ENCODE peak calls at places on chromosomes 7 and 10, in nine cellular contexts. One of them, this sample, is unnamed.

GRCh38 chr7:42700376-42701327 is 211.2 kb downstream of the C7orf25 start:
- DNase-seq in fibroblast of lung: no peak
- DNase-seq in nephron progenitor cell: no peak
- DNase-seq in GM12865: no peak
- DNase-seq in endothelial cell: no peak
- DNase-seq in Peyer's patch: no peak
- DNase-seq in hepatocyte: no peak
- DNase-seq in cardiac fibroblast: no peak
- DNase-seq in thoracic aorta: no peak
- DNase-seq in this sample: no peak

GRCh38 chr7:34135924-34136323 is 230.6 kb downstream of the BMPER start:
- DNase-seq in GM12865: no peak
- DNase-seq in nephron progenitor cell: no peak
- DNase-seq in cardiac fibroblast: no peak
- DNase-seq in thoracic aorta: no peak
- DNase-seq in Peyer's patch: no peak
- DNase-seq in hepatocyte: no peak
- DNase-seq in endothelial cell: no peak
- DNase-seq in fibroblast of lung: no peak
- DNase-seq in this sample: no peak

GRCh38 chr7:128266891-128267839 is 26.1 kb downstream of the LEP start:
- DNase-seq in cardiac fibroblast: peak
- DNase-seq in fibroblast of lung: peak
- DNase-seq in thoracic aorta: no peak
- DNase-seq in nephron progenitor cell: peak
- DNase-seq in GM12865: no peak
- DNase-seq in endothelial cell: peak
- DNase-seq in hepatocyte: peak
- DNase-seq in Peyer's patch: no peak
- DNase-seq in this sample: peak

GRCh38 chr7:151890355-151891004 is 13.6 kb upstream of the PRKAG2 start:
- DNase-seq in Peyer's patch: no peak
- DNase-seq in GM12865: no peak
- DNase-seq in endothelial cell: no peak
- DNase-seq in nephron progenitor cell: no peak
- DNase-seq in fibroblast of lung: no peak
- DNase-seq in thoracic aorta: no peak
- DNase-seq in hepatocyte: no peak
- DNase-seq in cardiac fibroblast: no peak
- DNase-seq in this sample: no peak

GRCh38 chr7:129285195-129285594 is 60.4 kb downstream of the AHCYL2 start:
- DNase-seq in endothelial cell: no peak
- DNase-seq in nephron progenitor cell: no peak
- DNase-seq in cardiac fibroblast: no peak
- DNase-seq in thoracic aorta: no peak
- DNase-seq in hepatocyte: no peak
- DNase-seq in GM12865: no peak
- DNase-seq in Peyer's patch: no peak
- DNase-seq in fibroblast of lung: no peak
- DNase-seq in this sample: no peak

GRCh38 chr10:119243478-119243877 is 36.1 kb downstream of the GRK5 start:
- DNase-seq in cardiac fibroblast: no peak
- DNase-seq in nephron progenitor cell: no peak
- DNase-seq in fibroblast of lung: no peak
- DNase-seq in GM12865: no peak
- DNase-seq in endothelial cell: no peak
- DNase-seq in thoracic aorta: no peak
- DNase-seq in Peyer's patch: no peak
- DNase-seq in hepatocyte: no peak
- DNase-seq in this sample: no peak

GRCh38 chr10:35420044-35420443 is 83.7 kb downstream of the CCNY start:
- DNase-seq in thoracic aorta: no peak
- DNase-seq in fibroblast of lung: peak
- DNase-seq in GM12865: no peak
- DNase-seq in nephron progenitor cell: no peak
- DNase-seq in endothelial cell: no peak
- DNase-seq in hepatocyte: no peak
- DNase-seq in cardiac fibroblast: peak
- DNase-seq in Peyer's patch: no peak
- DNase-seq in this sample: no peak

GRCh38 chr7:47691974-47692373 is 110.1 kb upstream of the TNS3 start:
- DNase-seq in thoracic aorta: no peak
- DNase-seq in endothelial cell: no peak
- DNase-seq in Peyer's patch: no peak
- DNase-seq in hepatocyte: no peak
- DNase-seq in cardiac fibroblast: no peak
- DNase-seq in nephron progenitor cell: no peak
- DNase-seq in fibroblast of lung: no peak
- DNase-seq in GM12865: no peak
- DNase-seq in this sample: no peak

GRCh38 chr10:77619964-77620703 is 17.5 kb downstream of the KCNMA1 start:
- DNase-seq in fibroblast of lung: no peak
- DNase-seq in cardiac fibroblast: no peak
- DNase-seq in hepatocyte: no peak
- DNase-seq in thoracic aorta: no peak
- DNase-seq in Peyer's patch: no peak
- DNase-seq in nephron progenitor cell: no peak
- DNase-seq in endothelial cell: no peak
- DNase-seq in GM12865: no peak
- DNase-seq in this sample: no peak

GRCh38 chr7:53656881-53657280 is 621.4 kb downstream of the POM121L12 start:
- DNase-seq in nephron progenitor cell: no peak
- DNase-seq in GM12865: no peak
- DNase-seq in fibroblast of lung: peak
- DNase-seq in endothelial cell: no peak
- DNase-seq in Peyer's patch: no peak
- DNase-seq in thoracic aorta: no peak
- DNase-seq in hepatocyte: no peak
- DNase-seq in cardiac fibroblast: no peak
- DNase-seq in this sample: no peak

GRCh38 chr10:45380903-45381610 is 7.0 kb downstream of the ALOX5 start:
- DNase-seq in GM12865: no peak
- DNase-seq in Peyer's patch: no peak
- DNase-seq in endothelial cell: no peak
- DNase-seq in cardiac fibroblast: peak
- DNase-seq in nephron progenitor cell: no peak
- DNase-seq in fibroblast of lung: no peak
- DNase-seq in hepatocyte: no peak
- DNase-seq in thoracic aorta: no peak
- DNase-seq in this sample: no peak

GRCh38 chr7:116582806-116583444 is 58.1 kb downstream of the CAV1 start:
- DNase-seq in cardiac fibroblast: peak
- DNase-seq in hepatocyte: no peak
- DNase-seq in endothelial cell: no peak
- DNase-seq in Peyer's patch: no peak
- DNase-seq in fibroblast of lung: peak
- DNase-seq in thoracic aorta: no peak
- DNase-seq in nephron progenitor cell: no peak
- DNase-seq in GM12865: peak
- DNase-seq in this sample: no peak
- TF ChIP-seq CTCF in cardiac fibroblast: no peak
- TF ChIP-seq CTCF in hepatocyte: no peak
- TF ChIP-seq CTCF in endothelial cell: no peak
- TF ChIP-seq CTCF in Peyer's patch: no peak
- TF ChIP-seq CTCF in fibroblast of lung: no peak
- TF ChIP-seq CTCF in thoracic aorta: no peak
- TF ChIP-seq CTCF in nephron progenitor cell: no peak
- TF ChIP-seq CTCF in GM12865: no peak
- TF ChIP-seq CTCF in this sample: no peak

GRCh38 chr10:61272781-61273180 is 180.4 kb downstream of the TMEM26 start:
- DNase-seq in thoracic aorta: no peak
- DNase-seq in endothelial cell: no peak
- DNase-seq in hepatocyte: no peak
- DNase-seq in cardiac fibroblast: peak
- DNase-seq in nephron progenitor cell: no peak
- DNase-seq in GM12865: no peak
- DNase-seq in fibroblast of lung: no peak
- DNase-seq in Peyer's patch: no peak
- DNase-seq in this sample: no peak

DNA sequence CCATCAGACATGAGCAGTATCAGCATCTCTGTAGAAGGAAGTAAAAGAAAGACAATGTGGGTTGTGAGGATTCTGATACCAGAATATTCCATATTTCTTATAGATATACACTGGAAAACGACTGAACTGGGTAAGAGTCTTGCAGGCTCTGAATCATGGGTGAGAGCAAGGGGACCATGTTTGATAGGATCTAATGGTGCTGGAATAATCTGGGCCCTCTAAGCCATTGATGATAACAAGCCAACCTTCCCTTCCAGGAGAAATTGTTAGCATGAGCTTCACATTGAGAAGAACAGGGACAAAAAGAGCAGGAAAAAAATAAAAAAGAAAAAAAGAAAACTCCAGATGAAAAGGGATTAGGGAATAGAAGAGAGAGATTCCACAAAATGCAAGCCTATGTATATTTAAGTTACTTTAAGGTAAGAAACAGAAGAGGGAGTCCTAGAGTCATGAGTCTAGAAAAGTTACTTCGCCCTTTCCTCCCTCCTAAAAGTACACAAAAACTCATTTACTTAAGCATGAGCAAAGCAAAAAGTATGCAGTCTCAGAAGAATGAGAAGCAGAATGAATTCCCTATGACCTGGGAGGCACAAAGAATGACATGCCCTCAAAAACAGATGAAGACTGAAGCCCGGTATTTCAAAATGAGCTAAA is 181.9 kb downstream of the TMEM26 start:
- DNase-seq in nephron progenitor cell: no peak
- DNase-seq in GM12865: no peak
- DNase-seq in cardiac fibroblast: peak
- DNase-seq in thoracic aorta: no peak
- DNase-seq in endothelial cell: no peak
- DNase-seq in hepatocyte: peak
- DNase-seq in Peyer's patch: no peak
- DNase-seq in fibroblast of lung: peak
- DNase-seq in this sample: no peak
- TF ChIP-seq CTCF in nephron progenitor cell: no peak
- TF ChIP-seq CTCF in GM12865: no peak
- TF ChIP-seq CTCF in cardiac fibroblast: peak
- TF ChIP-seq CTCF in thoracic aorta: no peak
- TF ChIP-seq CTCF in endothelial cell: no peak
- TF ChIP-seq CTCF in hepatocyte: peak
- TF ChIP-seq CTCF in Peyer's patch: no peak
- TF ChIP-seq CTCF in fibroblast of lung: peak
- TF ChIP-seq CTCF in this sample: no peak

GRCh38 chr7:46150202-46150601 is 229.1 kb upstream of the IGFBP3 start:
- DNase-seq in nephron progenitor cell: no peak
- DNase-seq in fibroblast of lung: no peak
- DNase-seq in Peyer's patch: no peak
- DNase-seq in hepatocyte: no peak
- DNase-seq in cardiac fibroblast: no peak
- DNase-seq in GM12865: no peak
- DNase-seq in endothelial cell: no peak
- DNase-seq in thoracic aorta: no peak
- DNase-seq in this sample: no peak

GRCh38 chr7:46147871-46148270 is 226.8 kb upstream of the IGFBP3 start:
- DNase-seq in fibroblast of lung: peak
- DNase-seq in thoracic aorta: no peak
- DNase-seq in nephron progenitor cell: no peak
- DNase-seq in cardiac fibroblast: no peak
- DNase-seq in endothelial cell: no peak
- DNase-seq in Peyer's patch: no peak
- DNase-seq in GM12865: no peak
- DNase-seq in hepatocyte: no peak
- DNase-seq in this sample: no peak

GRCh38 chr7:46145412-46145811 is 224.3 kb upstream of the IGFBP3 start:
- DNase-seq in fibroblast of lung: peak
- DNase-seq in cardiac fibroblast: peak
- DNase-seq in endothelial cell: no peak
- DNase-seq in hepatocyte: peak
- DNase-seq in Peyer's patch: no peak
- DNase-seq in GM12865: no peak
- DNase-seq in thoracic aorta: no peak
- DNase-seq in nephron progenitor cell: no peak
- DNase-seq in this sample: peak

GRCh38 chr7:46143949-46144917 is 223.2 kb upstream of the IGFBP3 start:
- DNase-seq in endothelial cell: no peak
- DNase-seq in Peyer's patch: no peak
- DNase-seq in hepatocyte: no peak
- DNase-seq in thoracic aorta: no peak
- DNase-seq in cardiac fibroblast: peak
- DNase-seq in nephron progenitor cell: no peak
- DNase-seq in GM12865: peak
- DNase-seq in fibroblast of lung: no peak
- DNase-seq in this sample: no peak

DNA sequence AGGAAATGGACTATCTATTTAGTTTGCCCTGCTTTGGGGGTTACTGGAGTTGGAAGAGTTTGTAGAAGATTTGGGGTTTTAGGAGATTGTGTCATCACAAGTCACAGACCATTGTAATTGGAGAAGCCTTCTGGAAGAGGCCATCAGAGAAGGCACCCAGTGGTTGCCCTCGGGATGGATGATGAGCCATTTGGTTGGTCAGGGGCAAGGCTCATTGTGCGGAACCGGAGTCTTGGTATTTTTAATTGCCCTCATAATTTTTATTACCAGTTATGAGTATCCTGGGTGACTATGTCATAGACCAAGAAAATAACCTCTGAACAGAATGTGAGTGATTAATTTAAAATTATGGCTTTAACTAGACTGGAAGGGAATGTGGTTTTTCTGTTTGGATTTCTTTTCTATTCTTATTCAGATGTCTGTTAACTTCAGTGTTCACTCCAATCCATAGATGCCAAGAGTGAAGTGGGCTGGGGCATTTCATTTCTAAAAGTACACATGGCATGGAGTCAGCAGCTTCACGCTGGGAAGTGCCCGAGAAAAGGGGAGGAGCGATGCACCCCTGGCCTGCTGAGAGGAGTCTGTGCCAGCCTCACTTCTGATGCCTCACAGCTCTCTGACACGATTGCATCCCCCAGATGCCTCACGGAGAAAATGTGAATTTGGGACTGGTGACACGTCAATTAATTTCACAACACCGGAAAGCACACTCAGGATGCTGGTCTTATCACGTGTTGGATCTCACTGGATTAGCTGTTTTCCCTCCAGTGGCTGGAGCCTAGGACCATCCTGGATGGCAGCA is 225.6 kb upstream of the IGFBP3 start:
- DNase-seq in GM12865: no peak
- DNase-seq in nephron progenitor cell: no peak
- DNase-seq in cardiac fibroblast: peak
- DNase-seq in endothelial cell: no peak
- DNase-seq in fibroblast of lung: peak
- DNase-seq in hepatocyte: no peak
- DNase-seq in Peyer's patch: no peak
- DNase-seq in thoracic aorta: peak
- DNase-seq in this sample: no peak
- TF ChIP-seq CTCF in GM12865: no peak
- TF ChIP-seq CTCF in nephron progenitor cell: no peak
- TF ChIP-seq CTCF in cardiac fibroblast: no peak
- TF ChIP-seq CTCF in endothelial cell: no peak
- TF ChIP-seq CTCF in fibroblast of lung: no peak
- TF ChIP-seq CTCF in hepatocyte: no peak
- TF ChIP-seq CTCF in Peyer's patch: no peak
- TF ChIP-seq CTCF in thoracic aorta: no peak
- TF ChIP-seq CTCF in this sample: no peak

GRCh38 chr7:90459888-90460287 is 9.6 kb upstream of the PTTG1IP2 start:
- DNase-seq in hepatocyte: no peak
- DNase-seq in thoracic aorta: no peak
- DNase-seq in nephron progenitor cell: no peak
- DNase-seq in endothelial cell: no peak
- DNase-seq in Peyer's patch: no peak
- DNase-seq in GM12865: no peak
- DNase-seq in fibroblast of lung: no peak
- DNase-seq in cardiac fibroblast: peak
- DNase-seq in this sample: no peak
- TF ChIP-seq CTCF in hepatocyte: peak
- TF ChIP-seq CTCF in thoracic aorta: no peak
- TF ChIP-seq CTCF in nephron progenitor cell: no peak
- TF ChIP-seq CTCF in endothelial cell: no peak
- TF ChIP-seq CTCF in Peyer's patch: no peak
- TF ChIP-seq CTCF in GM12865: no peak
- TF ChIP-seq CTCF in fibroblast of lung: peak
- TF ChIP-seq CTCF in cardiac fibroblast: peak
- TF ChIP-seq CTCF in this sample: no peak

This sample was measured in breast epithelium.